ENCODE peak calls at places on chromosomes 7 and 10, in ten cellular contexts. A, Y, O, H, S, E, U, D, N and F are unnamed samples.

GRCh38 chr10:31578181-31578852 is 259.3 kb downstream of the ZEB1 start:
- DNase-seq in S (no peak), E (no peak), D (no peak), O (no peak), Y (no peak), A (no peak), H (no peak), N (no peak), U (no peak), F (no peak)

GRCh38 chr7:27199820-27200760 is at the start of gene HOXA13:
- DNase-seq in H (no peak), A (no peak), D (no peak), U (peak; percentile 72), N (no peak), Y (no peak), O (peak; percentile 91), E (peak; percentile 88), S (no peak), F (peak; percentile 77)

GRCh38 chr7:149763563-149764240 is 9.7 kb downstream of the ZNF467 start:
- DNase-seq in Y (no peak), A (no peak), D (no peak), O (no peak), H (no peak), N (no peak), S (no peak), E (no peak), U (peak; percentile 44), F (no peak)

GRCh38 chr7:2425749-2426148 is 22.3 kb downstream of the CHST12 start:
- DNase-seq in E (no peak), S (no peak), D (no peak), H (no peak), O (no peak), U (no peak), Y (no peak), N (no peak), A (no peak), F (no peak)

GRCh38 chr7:17311952-17312351 is 13.5 kb downstream of the AHR start:
- DNase-seq in Y (no peak), U (no peak), O (no peak), D (no peak), N (no peak), S (no peak), A (no peak), E (no peak), H (no peak), F (no peak)

GRCh38 chr7:26188291-26188999 is 12.1 kb downstream of the HNRNPA2B1 start:
- DNase-seq in N (no peak), E (no peak), O (no peak), H (no peak), A (no peak), S (no peak), D (no peak), U (no peak), Y (no peak), F (no peak)

GRCh38 chr7:83849135-83849534 is 200.2 kb upstream of the SEMA3E start:
- DNase-seq in D (no peak), N (no peak), S (no peak), A (no peak), Y (no peak), O (no peak), E (no peak), U (no peak), H (no peak), F (no peak)

GRCh38 chr10:91562839-91563581 is 69.9 kb downstream of the PPP1R3C start:
- DNase-seq in N (no peak), D (no peak), H (no peak), A (no peak), Y (peak; percentile 16), E (no peak), O (no peak), S (no peak), U (no peak), F (no peak)

GRCh38 chr10:106830466-106830865 is 334.0 kb downstream of the SORCS1 start:
- DNase-seq in D (no peak), S (no peak), A (no peak), N (no peak), Y (no peak), H (no peak), U (no peak), O (no peak), E (no peak), F (no peak)

GRCh38 chr10:131187274-131187673 is 124.2 kb downstream of the TCERG1L start:
- DNase-seq in H (no peak), D (no peak), O (no peak), Y (no peak), E (no peak), N (no peak), U (no peak), A (no peak), S (no peak), F (no peak)

GRCh38 chr7:142867097-142867378 is 12.2 kb downstream of the EPHB6 start:
- DNase-seq in A (no peak), S (no peak), N (no peak), O (no peak), U (no peak), Y (no peak), D (no peak), H (no peak), E (no peak), F (no peak)

DNA sequence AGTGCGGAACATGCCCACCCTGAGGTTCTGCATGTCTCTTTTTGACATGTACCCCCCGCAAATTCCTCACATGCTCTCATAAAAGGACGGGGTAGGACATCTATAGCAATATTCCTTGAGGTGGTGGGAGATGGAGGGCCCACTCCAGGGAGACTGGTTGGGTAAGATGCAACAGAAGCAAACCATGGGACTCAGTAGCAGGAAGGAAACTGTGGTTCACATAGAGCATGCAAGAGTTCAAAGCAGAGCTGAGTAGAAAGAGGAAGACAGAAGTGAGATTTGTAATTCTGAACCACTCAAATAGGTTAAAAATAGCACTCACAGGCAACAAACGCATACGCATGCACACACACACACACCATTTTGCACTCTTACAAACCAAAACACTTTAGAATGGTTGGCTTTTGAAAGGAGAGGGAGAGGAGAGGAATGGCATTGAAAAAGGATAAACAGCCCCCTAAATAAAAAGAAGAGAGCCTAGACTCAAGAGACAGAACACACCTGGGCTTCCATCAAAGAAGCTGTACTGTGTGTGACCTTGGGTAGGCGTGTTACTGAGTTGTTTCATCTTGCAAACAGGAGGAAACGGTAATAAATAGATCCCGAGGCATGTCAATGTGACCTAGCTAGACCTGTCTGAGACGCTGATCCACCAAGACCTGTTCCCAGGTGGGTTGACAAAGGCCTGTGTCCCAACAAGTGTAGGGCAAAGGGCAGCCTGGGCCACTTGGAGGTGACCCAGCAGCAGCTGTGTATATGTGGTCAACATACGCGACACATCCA is 77.6 kb upstream of the LRRC4 start:
- DNase-seq in E (no peak), S (no peak), Y (no peak), D (peak; percentile 51), H (no peak), U (no peak), A (no peak), N (no peak), O (no peak), F (peak; percentile 37)
- TF ChIP-seq POLR2A in E (no peak), S (no peak), Y (no peak), D (no peak), H (no peak), U (no peak), A (no peak), N (no peak), O (no peak), F (no peak)

GRCh38 chr10:33270971-33271370 is 63.5 kb downstream of the NRP1 start:
- DNase-seq in N (no peak), H (no peak), A (no peak), U (no peak), O (no peak), Y (no peak), S (no peak), D (no peak), E (no peak), F (no peak)

GRCh38 chr10:33271969-33272583 is 62.4 kb downstream of the NRP1 start:
- DNase-seq in O (no peak), U (no peak), H (no peak), N (no peak), A (no peak), Y (no peak), S (no peak), E (no peak), D (no peak), F (no peak)

GRCh38 chr10:33274096-33274785 is 60.2 kb downstream of the NRP1 start:
- DNase-seq in Y (no peak), S (no peak), D (no peak), E (no peak), H (no peak), A (no peak), O (no peak), N (no peak), U (no peak), F (no peak)

GRCh38 chr10:33276282-33276923 is 58.1 kb downstream of the NRP1 start:
- DNase-seq in H (no peak), D (no peak), E (no peak), Y (no peak), S (peak; percentile 9), O (no peak), U (no peak), A (no peak), N (no peak), F (no peak)

GRCh38 chr10:33273295-33274002 is 61.0 kb downstream of the NRP1 start:
- DNase-seq in O (peak; percentile 90), S (peak; percentile 77), E (peak; percentile 78), N (peak; percentile 74), H (peak; percentile 57), D (peak; percentile 95), A (no peak), Y (peak; percentile 92), U (peak; percentile 58), F (peak; percentile 83)
- TF ChIP-seq POLR2A in O (no peak), S (no peak), E (no peak), N (no peak), H (no peak), D (peak; percentile 72), A (no peak), Y (peak; percentile 45), U (no peak), F (no peak)

GRCh38 chr10:121974535-121975294 is at the start of gene NSMCE4A:
- DNase-seq in H (peak; percentile 65), O (peak; percentile 70), E (peak; percentile 82), U (peak; percentile 88), Y (peak; percentile 84), N (peak; percentile 74), S (peak; percentile 53), A (no peak), D (peak; percentile 86), F (peak; percentile 87)
- TF ChIP-seq POLR2A in H (peak; percentile 36), O (peak; percentile 43), E (peak; percentile 79), U (peak; percentile 93), Y (peak; percentile 75), N (peak; percentile 21), S (no peak), A (no peak), D (peak; percentile 81), F (no peak)

DNA sequence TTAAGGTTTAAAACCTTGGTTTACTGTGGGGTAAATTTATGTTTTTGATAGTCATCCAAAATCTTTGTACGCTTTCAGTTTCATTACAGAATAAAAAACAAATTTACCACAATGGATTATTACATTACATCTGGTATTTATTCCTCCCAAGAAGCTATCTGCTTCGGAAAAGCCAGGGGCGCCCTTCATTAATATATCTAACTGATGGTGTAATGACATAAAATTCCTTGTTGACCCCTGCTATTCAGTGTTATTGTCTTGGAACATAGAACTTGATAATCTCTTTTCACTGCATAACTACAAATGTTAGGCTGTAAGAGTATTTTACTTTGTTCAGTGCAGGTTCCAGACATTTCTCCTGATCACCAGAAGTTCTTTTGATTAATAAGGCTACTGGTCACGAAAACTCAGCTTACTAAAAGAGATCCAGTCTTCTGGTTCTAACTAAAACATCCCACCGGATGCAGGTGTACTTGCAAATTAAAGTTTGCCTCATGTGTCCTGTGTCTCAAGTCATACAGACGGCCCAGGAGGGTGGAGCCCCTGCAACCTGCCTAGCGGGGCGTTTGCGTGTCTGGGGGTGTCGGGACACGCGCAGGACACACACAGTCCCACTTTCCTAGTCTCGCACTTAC is 570 bp upstream of the GLCCI1 start:
- DNase-seq in E (no peak), H (no peak), N (no peak), Y (no peak), O (no peak), D (no peak), U (no peak), S (no peak), A (no peak), F (no peak)
- TF ChIP-seq POLR2A in E (no peak), H (no peak), N (no peak), Y (no peak), O (no peak), D (no peak), U (no peak), S (no peak), A (no peak), F (no peak)